ENCODE peak calls at places on chromosomes 3 and 15, in six cellular contexts. U is astrocyte of the spinal cord, G is WTC11, R is HFFc6, O is mucosa of descending colon, T is adrenal gland. J is an unnamed sample.
A peak's percentile ranks its signal among the peaks of the same experiment; 100 is the strongest.

GRCh38 chr15:75731248-75732100 is 18.8 kb upstream of the CSPG4 start:
- DNase-seq in U (no peak), G (peak; percentile 40), R (no peak), O (peak; percentile 62), T (peak; percentile 42), J (no peak)

GRCh38 chr3:17111556-17111955 is 226.8 kb downstream of the PLCL2 start:
- DNase-seq in U (no peak), G (no peak), R (peak; percentile 32), O (no peak), T (peak; percentile 43), J (no peak)

GRCh38 chr15:68375716-68376220 is 56.2 kb downstream of the ITGA11 start:
- DNase-seq in U (no peak), G (no peak), R (no peak), O (no peak), T (no peak), J (no peak)

GRCh38 chr3:66817946-66818557 is 180.1 kb upstream of the KBTBD8 start:
- DNase-seq in U (no peak), G (no peak), R (no peak), O (no peak), T (no peak), J (no peak)

GRCh38 chr3:131053021-131053420 is 26.3 kb downstream of the NEK11 start:
- DNase-seq in U (peak; percentile 52), G (no peak), R (no peak), O (no peak), T (no peak), J (no peak)

GRCh38 chr15:70722266-70723123 is 40.9 kb downstream of the UACA start:
- DNase-seq in U (peak; percentile 71), G (no peak), R (peak; percentile 56), O (no peak), T (no peak), J (no peak)

GRCh38 chr3:151210676-151211381 is 7.8 kb upstream of the GPR171 start:
- DNase-seq in U (peak; percentile 23), G (no peak), R (no peak), O (no peak), T (no peak), J (no peak)

GRCh38 chr15:58460872-58461271 is 29.1 kb downstream of the LIPC start:
- DNase-seq in U (no peak), G (no peak), R (no peak), O (no peak), T (no peak), J (no peak)

GRCh38 chr3:18649666-18650363 is 224.7 kb upstream of the SATB1 start:
- DNase-seq in U (no peak), G (no peak), R (no peak), O (no peak), T (no peak), J (no peak)

GRCh38 chr3:10566451-10566850 is 61.1 kb upstream of the ATP2B2 start:
- DNase-seq in U (no peak), G (no peak), R (no peak), O (no peak), T (no peak), J (no peak)

GRCh38 chr3:194401346-194401745 is 2.3 kb upstream of the GP5 start:
- DNase-seq in U (no peak), G (no peak), R (no peak), O (no peak), T (no peak), J (no peak)

GRCh38 chr15:96657096-96657495 is 326.6 kb downstream of the NR2F2 start:
- DNase-seq in U (no peak), G (no peak), R (no peak), O (no peak), T (no peak), J (no peak)

GRCh38 chr15:71124937-71125755 is 9.9 kb downstream of the THSD4 start:
- DNase-seq in U (peak; percentile 67), G (no peak), R (no peak), O (no peak), T (no peak), J (no peak)

GRCh38 chr15:33551860-33552259 is 241.1 kb downstream of the RYR3 start:
- DNase-seq in U (no peak), G (no peak), R (no peak), O (no peak), T (no peak), J (no peak)

GRCh38 chr15:44861917-44862316 is 94.6 kb upstream of the TERB2 start:
- DNase-seq in U (no peak), G (no peak), R (no peak), O (no peak), T (no peak), J (no peak)

GRCh38 chr3:123036352-123037014 is 8.9 kb upstream of the SEMA5B start:
- DNase-seq in U (no peak), G (no peak), R (no peak), O (no peak), T (peak; percentile 31), J (no peak)

GRCh38 chr15:22786868-22787698 is 639 bp downstream of the NIPA1 start:
- DNase-seq in U (peak; percentile 27), G (peak; percentile 53), R (no peak), O (peak; percentile 66), T (no peak), J (peak; percentile 48)

GRCh38 chr15:63513728-63514127 is 9.3 kb downstream of the USP3 start:
- DNase-seq in U (no peak), G (no peak), R (no peak), O (no peak), T (no peak), J (no peak)

GRCh38 chr3:62818347-62818746 is 56.9 kb downstream of the CADPS start:
- DNase-seq in U (no peak), G (no peak), R (no peak), O (no peak), T (no peak), J (no peak)

GRCh38 chr3:53691885-53692284 is 154.3 kb downstream of the CHDH start:
- DNase-seq in U (no peak), G (no peak), R (no peak), O (no peak), T (no peak), J (no peak)

GRCh38 chr15:77025066-77025435 is 30.1 kb downstream of the PSTPIP1 start:
- DNase-seq in U (no peak), G (peak; percentile 5), R (no peak), O (no peak), T (no peak), J (no peak)

GRCh38 chr15:70071799-70072198 is 25.9 kb downstream of the TLE3 start:
- DNase-seq in U (no peak), G (no peak), R (no peak), O (no peak), T (no peak), J (peak; percentile 62)

GRCh38 chr3:161221881-161222600 is 930 bp downstream of the NMD3 start:
- DNase-seq in U (peak; percentile 50), G (no peak), R (no peak), O (no peak), T (no peak), J (peak; percentile 10)

GRCh38 chr15:75228787-75229186 is 27.1 kb downstream of the C15orf39 start:
- DNase-seq in U (no peak), G (no peak), R (no peak), O (no peak), T (no peak), J (no peak)

GRCh38 chr3:160448845-160449659 is 534 bp downstream of the TRIM59 start:
- DNase-seq in U (peak; percentile 43), G (no peak), R (peak; percentile 15), O (no peak), T (no peak), J (peak; percentile 72)

GRCh38 chr15:66802087-66803001 is 100.3 kb downstream of the SMAD6 start:
- DNase-seq in U (peak; percentile 77), G (no peak), R (peak; percentile 27), O (no peak), T (no peak), J (no peak)

GRCh38 chr3:102057781-102058421 is 208.6 kb downstream of the NFKBIZ start:
- DNase-seq in U (no peak), G (no peak), R (no peak), O (no peak), T (no peak), J (no peak)

GRCh38 chr3:192494176-192494575 is 233.2 kb downstream of the FGF12 start:
- DNase-seq in U (no peak), G (no peak), R (no peak), O (no peak), T (no peak), J (no peak)

GRCh38 chr3:16249336-16249735 is 15.4 kb downstream of the DPH3 start:
- DNase-seq in U (peak; percentile 34), G (peak; percentile 74), R (peak; percentile 38), O (no peak), T (no peak), J (peak; percentile 47)

GRCh38 chr15:78396976-78397375 is 41.0 kb upstream of the IREB2 start:
- DNase-seq in U (no peak), G (peak; percentile 45), R (peak; percentile 20), O (peak; percentile 80), T (peak; percentile 88), J (no peak)
- TF ChIP-seq CTCF in U (no peak), G (no peak), R (peak; percentile 64), O (peak; percentile 30), T (no peak), J (no peak)

GRCh38 chr3:47247131-47248064 is 35.2 kb downstream of the KIF9 start:
- DNase-seq in U (no peak), G (no peak), R (no peak), O (no peak), T (no peak), J (no peak)

GRCh38 chr3:47239929-47240328 is 42.7 kb downstream of the KIF9 start:
- DNase-seq in U (no peak), G (no peak), R (no peak), O (no peak), T (no peak), J (no peak)

GRCh38 chr3:47244531-47245100 is 38.0 kb downstream of the KIF9 start:
- DNase-seq in U (no peak), G (no peak), R (no peak), O (no peak), T (no peak), J (no peak)

GRCh38 chr3:47245271-47245670 is 37.3 kb downstream of the KIF9 start:
- DNase-seq in U (no peak), G (no peak), R (no peak), O (no peak), T (no peak), J (no peak)

DNA sequence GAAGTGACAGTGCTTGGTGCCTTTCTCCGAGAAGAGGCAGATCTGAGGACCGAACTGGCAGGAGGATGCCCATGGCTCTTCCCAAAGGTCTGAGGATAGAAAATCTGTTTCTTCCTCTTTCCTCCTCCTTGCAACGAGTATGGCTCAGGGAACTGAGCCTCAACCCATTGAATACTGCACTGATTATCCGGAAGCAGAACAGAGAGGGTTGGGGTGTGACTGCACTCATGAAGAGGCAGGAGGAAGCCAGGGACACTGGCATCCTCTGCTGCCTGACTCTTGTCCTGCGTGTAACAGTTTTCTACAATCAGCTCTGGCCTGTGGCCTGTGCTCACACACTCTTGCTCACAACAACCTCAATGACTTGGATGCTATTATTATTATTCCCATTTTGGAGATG is 38.9 kb downstream of the KIF9 start:
- DNase-seq in U (no peak), G (no peak), R (no peak), O (no peak), T (no peak), J (no peak)
- TF ChIP-seq CTCF in U (no peak), G (no peak), R (no peak), O (no peak), T (no peak), J (no peak)

GRCh38 chr3:140050977-140051957 is 116.3 kb downstream of the CLSTN2 start:
- DNase-seq in U (no peak), G (peak; percentile 30), R (no peak), O (no peak), T (no peak), J (no peak)
- TF ChIP-seq CTCF in U (peak; percentile 35), G (no peak), R (no peak), O (no peak), T (no peak), J (no peak)

GRCh38 chr15:25785643-25786029 is 77.5 kb downstream of the ATP10A start:
- DNase-seq in U (no peak), G (no peak), R (no peak), O (no peak), T (no peak), J (no peak)
- TF ChIP-seq CTCF in U (no peak), G (no peak), R (peak; percentile 60), O (no peak), T (no peak), J (no peak)